ENCODE peak calls at places on chromosomes 4 and X, in seven cellular contexts. One of them, this sample, is unnamed.

GRCh38 chr4:83582289-83582756 is 46.4 kb downstream of the GPAT3 start:
- DNase-seq in NB4: peak
- DNase-seq in Panc1: no peak
- DNase-seq in choroid plexus epithelial cell: no peak
- DNase-seq in esophagus squamous epithelium: no peak
- DNase-seq in HFFc6: no peak
- DNase-seq in WTC11: no peak
- DNase-seq in this sample: no peak

GRCh38 chr4:59553739-59554126 is 1646.4 kb upstream of the ADGRL3 start:
- DNase-seq in NB4: no peak
- DNase-seq in Panc1: peak
- DNase-seq in choroid plexus epithelial cell: peak
- DNase-seq in esophagus squamous epithelium: no peak
- DNase-seq in HFFc6: peak
- DNase-seq in WTC11: no peak
- DNase-seq in this sample: no peak

GRCh38 chr4:177413092-177413491 is 29.1 kb downstream of the AGA start:
- DNase-seq in NB4: no peak
- DNase-seq in Panc1: no peak
- DNase-seq in choroid plexus epithelial cell: no peak
- DNase-seq in esophagus squamous epithelium: no peak
- DNase-seq in HFFc6: no peak
- DNase-seq in WTC11: no peak
- DNase-seq in this sample: no peak

GRCh38 chrX:47217121-47217851 is 1.2 kb upstream of the CDK16 start:
- DNase-seq in NB4: peak
- DNase-seq in Panc1: no peak
- DNase-seq in choroid plexus epithelial cell: peak
- DNase-seq in esophagus squamous epithelium: no peak
- DNase-seq in HFFc6: peak
- DNase-seq in WTC11: no peak
- DNase-seq in this sample: no peak

GRCh38 chr4:41436365-41437263 is 101.3 kb upstream of the LIMCH1 start:
- DNase-seq in NB4: no peak
- DNase-seq in Panc1: no peak
- DNase-seq in choroid plexus epithelial cell: no peak
- DNase-seq in esophagus squamous epithelium: no peak
- DNase-seq in HFFc6: no peak
- DNase-seq in WTC11: no peak
- DNase-seq in this sample: no peak

GRCh38 chrX:132412208-132412607 is 76.6 kb downstream of the MBNL3 start:
- DNase-seq in NB4: no peak
- DNase-seq in Panc1: no peak
- DNase-seq in choroid plexus epithelial cell: peak
- DNase-seq in esophagus squamous epithelium: no peak
- DNase-seq in HFFc6: no peak
- DNase-seq in WTC11: peak
- DNase-seq in this sample: no peak

GRCh38 chr4:101033986-101034385 is 313.3 kb downstream of the PPP3CA start:
- DNase-seq in NB4: peak
- DNase-seq in Panc1: no peak
- DNase-seq in choroid plexus epithelial cell: no peak
- DNase-seq in esophagus squamous epithelium: no peak
- DNase-seq in HFFc6: no peak
- DNase-seq in WTC11: peak
- DNase-seq in this sample: no peak

GRCh38 chr4:133188433-133189175 is 39.5 kb downstream of the PCDH10 start:
- DNase-seq in NB4: no peak
- DNase-seq in Panc1: no peak
- DNase-seq in choroid plexus epithelial cell: peak
- DNase-seq in esophagus squamous epithelium: no peak
- DNase-seq in HFFc6: no peak
- DNase-seq in WTC11: no peak
- DNase-seq in this sample: no peak

GRCh38 chr4:139511320-139511719 is 44.7 kb downstream of the SETD7 start:
- DNase-seq in NB4: peak
- DNase-seq in Panc1: no peak
- DNase-seq in choroid plexus epithelial cell: no peak
- DNase-seq in esophagus squamous epithelium: no peak
- DNase-seq in HFFc6: no peak
- DNase-seq in WTC11: no peak
- DNase-seq in this sample: no peak

GRCh38 chr4:58359590-58359989 is 1249.4 kb upstream of the IGFBP7 start:
- DNase-seq in NB4: no peak
- DNase-seq in Panc1: no peak
- DNase-seq in choroid plexus epithelial cell: no peak
- DNase-seq in esophagus squamous epithelium: no peak
- DNase-seq in HFFc6: no peak
- DNase-seq in WTC11: no peak
- DNase-seq in this sample: no peak

GRCh38 chr4:96677499-96677898 is 837.6 kb downstream of the PDHA2 start:
- DNase-seq in NB4: peak
- DNase-seq in Panc1: no peak
- DNase-seq in choroid plexus epithelial cell: peak
- DNase-seq in esophagus squamous epithelium: no peak
- DNase-seq in HFFc6: no peak
- DNase-seq in WTC11: no peak
- DNase-seq in this sample: no peak

GRCh38 chr4:38266616-38267015 is 306.4 kb downstream of the PTTG2 start:
- DNase-seq in NB4: no peak
- DNase-seq in Panc1: peak
- DNase-seq in choroid plexus epithelial cell: no peak
- DNase-seq in esophagus squamous epithelium: no peak
- DNase-seq in HFFc6: peak
- DNase-seq in WTC11: no peak
- DNase-seq in this sample: peak

GRCh38 chr4:43886196-43886595 is 562.4 kb downstream of the KCTD8 start:
- DNase-seq in NB4: no peak
- DNase-seq in Panc1: no peak
- DNase-seq in choroid plexus epithelial cell: no peak
- DNase-seq in esophagus squamous epithelium: no peak
- DNase-seq in HFFc6: no peak
- DNase-seq in WTC11: no peak
- DNase-seq in this sample: no peak

GRCh38 chrX:109843963-109844751 is 111.1 kb upstream of the ACSL4 start:
- DNase-seq in NB4: peak
- DNase-seq in Panc1: no peak
- DNase-seq in choroid plexus epithelial cell: no peak
- DNase-seq in esophagus squamous epithelium: no peak
- DNase-seq in HFFc6: no peak
- DNase-seq in WTC11: no peak
- DNase-seq in this sample: peak

GRCh38 chrX:136835761-136836160 is 44.8 kb downstream of the RBMX start:
- DNase-seq in NB4: no peak
- DNase-seq in Panc1: no peak
- DNase-seq in choroid plexus epithelial cell: no peak
- DNase-seq in esophagus squamous epithelium: no peak
- DNase-seq in HFFc6: no peak
- DNase-seq in WTC11: no peak
- DNase-seq in this sample: no peak

GRCh38 chr4:118014831-118015230 is 19.5 kb upstream of the NDST3 start:
- DNase-seq in NB4: no peak
- DNase-seq in Panc1: no peak
- DNase-seq in choroid plexus epithelial cell: no peak
- DNase-seq in esophagus squamous epithelium: no peak
- DNase-seq in HFFc6: no peak
- DNase-seq in WTC11: no peak
- DNase-seq in this sample: no peak

DNA sequence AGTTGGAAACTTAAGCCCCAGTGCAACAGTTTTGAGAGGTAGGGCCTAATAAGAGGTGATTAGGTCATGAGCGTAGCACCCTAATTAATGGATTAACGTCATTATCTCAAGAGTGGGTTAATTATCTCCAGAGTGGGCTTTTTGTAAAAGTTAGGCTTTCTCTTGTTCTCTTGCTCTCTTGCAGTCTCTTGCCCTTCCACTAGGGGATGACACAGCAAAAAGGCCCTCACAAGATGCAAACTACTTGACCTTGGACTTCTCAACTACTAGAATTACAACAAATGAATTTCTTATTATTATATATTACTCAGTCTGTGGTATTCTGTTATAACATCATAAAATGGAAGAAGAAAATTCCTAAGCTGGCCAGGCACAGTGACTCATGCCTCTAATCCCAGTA is 22.1 kb upstream of the NDST3 start:
- DNase-seq in NB4: no peak
- DNase-seq in Panc1: no peak
- DNase-seq in choroid plexus epithelial cell: no peak
- DNase-seq in esophagus squamous epithelium: no peak
- DNase-seq in HFFc6: no peak
- DNase-seq in WTC11: no peak
- DNase-seq in this sample: no peak
- TF ChIP-seq CTCF in NB4: peak
- TF ChIP-seq CTCF in Panc1: peak
- TF ChIP-seq CTCF in choroid plexus epithelial cell: peak
- TF ChIP-seq CTCF in esophagus squamous epithelium: no peak
- TF ChIP-seq CTCF in HFFc6: peak
- TF ChIP-seq CTCF in WTC11: no peak
- TF ChIP-seq CTCF in this sample: peak

GRCh38 chrX:13664026-13664425 is 11.1 kb downstream of the TCEANC start:
- DNase-seq in NB4: no peak
- DNase-seq in Panc1: no peak
- DNase-seq in choroid plexus epithelial cell: no peak
- DNase-seq in esophagus squamous epithelium: no peak
- DNase-seq in HFFc6: no peak
- DNase-seq in WTC11: no peak
- DNase-seq in this sample: no peak

GRCh38 chrX:13667940-13668339 is 15.0 kb downstream of the TCEANC start:
- DNase-seq in NB4: no peak
- DNase-seq in Panc1: no peak
- DNase-seq in choroid plexus epithelial cell: no peak
- DNase-seq in esophagus squamous epithelium: no peak
- DNase-seq in HFFc6: no peak
- DNase-seq in WTC11: no peak
- DNase-seq in this sample: no peak

GRCh38 chrX:13670197-13670596 is 17.3 kb downstream of the TCEANC start:
- DNase-seq in NB4: no peak
- DNase-seq in Panc1: no peak
- DNase-seq in choroid plexus epithelial cell: no peak
- DNase-seq in esophagus squamous epithelium: no peak
- DNase-seq in HFFc6: no peak
- DNase-seq in WTC11: no peak
- DNase-seq in this sample: no peak

GRCh38 chrX:13669246-13669689 is 16.3 kb downstream of the TCEANC start:
- DNase-seq in NB4: peak
- DNase-seq in Panc1: no peak
- DNase-seq in choroid plexus epithelial cell: peak
- DNase-seq in esophagus squamous epithelium: no peak
- DNase-seq in HFFc6: peak
- DNase-seq in WTC11: no peak
- DNase-seq in this sample: peak

DNA sequence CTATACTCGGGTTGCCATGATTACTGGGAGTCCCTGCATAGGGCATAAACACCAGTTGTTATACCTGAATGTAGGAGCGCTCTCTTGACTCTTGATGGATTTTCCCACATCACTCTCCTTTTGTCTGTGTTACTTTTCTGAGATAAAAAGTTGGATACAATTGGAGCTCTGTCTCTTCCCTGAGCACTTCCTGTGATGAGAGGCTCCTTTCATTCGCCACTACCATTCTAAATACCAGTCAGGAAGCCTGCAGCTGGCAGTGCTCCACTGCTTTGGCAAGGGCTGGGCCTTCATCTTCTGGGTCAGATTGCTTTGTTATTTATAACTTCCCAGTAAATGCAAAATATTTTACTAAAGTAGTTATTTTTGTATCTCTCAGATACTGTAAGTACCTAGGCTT is 13.9 kb downstream of the TCEANC start:
- DNase-seq in NB4: no peak
- DNase-seq in Panc1: no peak
- DNase-seq in choroid plexus epithelial cell: no peak
- DNase-seq in esophagus squamous epithelium: no peak
- DNase-seq in HFFc6: no peak
- DNase-seq in WTC11: no peak
- DNase-seq in this sample: no peak
- TF ChIP-seq CTCF in NB4: no peak
- TF ChIP-seq CTCF in Panc1: no peak
- TF ChIP-seq CTCF in choroid plexus epithelial cell: no peak
- TF ChIP-seq CTCF in esophagus squamous epithelium: no peak
- TF ChIP-seq CTCF in HFFc6: no peak
- TF ChIP-seq CTCF in WTC11: no peak
- TF ChIP-seq CTCF in this sample: no peak

DNA sequence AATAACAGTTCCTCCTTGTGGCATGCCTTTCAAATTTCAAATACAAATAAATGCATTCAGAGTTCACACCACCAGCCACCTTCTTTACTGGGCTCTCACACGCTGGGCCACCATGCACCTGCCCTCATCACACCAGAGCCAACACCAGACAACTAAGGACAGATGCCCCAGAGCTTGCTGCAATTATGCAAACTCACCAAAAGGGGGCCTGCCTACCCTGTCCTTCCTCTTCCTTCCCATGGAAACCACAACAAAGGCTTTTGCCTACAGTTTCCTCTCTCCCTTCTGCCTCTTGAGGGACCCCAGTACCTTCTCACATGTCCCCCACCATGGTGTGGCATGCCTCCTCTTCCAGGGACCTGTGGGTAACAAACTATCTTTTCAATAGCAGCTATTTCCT is 1333.9 kb upstream of the TENM3 start:
- DNase-seq in NB4: peak
- DNase-seq in Panc1: no peak
- DNase-seq in choroid plexus epithelial cell: peak
- DNase-seq in esophagus squamous epithelium: no peak
- DNase-seq in HFFc6: no peak
- DNase-seq in WTC11: peak
- DNase-seq in this sample: peak
- TF ChIP-seq CTCF in NB4: peak
- TF ChIP-seq CTCF in Panc1: no peak
- TF ChIP-seq CTCF in choroid plexus epithelial cell: peak
- TF ChIP-seq CTCF in esophagus squamous epithelium: no peak
- TF ChIP-seq CTCF in HFFc6: peak
- TF ChIP-seq CTCF in WTC11: peak
- TF ChIP-seq CTCF in this sample: peak

GRCh38 chrX:19912-20571 is 261.1 kb upstream of the PLCXD1 start:
- DNase-seq in NB4: peak
- DNase-seq in Panc1: no peak
- DNase-seq in choroid plexus epithelial cell: no peak
- DNase-seq in esophagus squamous epithelium: no peak
- DNase-seq in HFFc6: no peak
- DNase-seq in WTC11: peak
- DNase-seq in this sample: no peak
- TF ChIP-seq CTCF in NB4: no peak
- TF ChIP-seq CTCF in Panc1: peak
- TF ChIP-seq CTCF in choroid plexus epithelial cell: no peak
- TF ChIP-seq CTCF in esophagus squamous epithelium: no peak
- TF ChIP-seq CTCF in HFFc6: no peak
- TF ChIP-seq CTCF in WTC11: no peak
- TF ChIP-seq CTCF in this sample: no peak

GRCh38 chrX:80556148-80556547 is 135.9 kb downstream of the TENT5D start:
- DNase-seq in NB4: no peak
- DNase-seq in Panc1: no peak
- DNase-seq in choroid plexus epithelial cell: no peak
- DNase-seq in esophagus squamous epithelium: no peak
- DNase-seq in HFFc6: no peak
- DNase-seq in WTC11: no peak
- DNase-seq in this sample: no peak

GRCh38 chrX:80550722-80551121 is 130.5 kb downstream of the TENT5D start:
- DNase-seq in NB4: peak
- DNase-seq in Panc1: no peak
- DNase-seq in choroid plexus epithelial cell: no peak
- DNase-seq in esophagus squamous epithelium: no peak
- DNase-seq in HFFc6: no peak
- DNase-seq in WTC11: peak
- DNase-seq in this sample: no peak
- TF ChIP-seq CTCF in NB4: peak
- TF ChIP-seq CTCF in Panc1: no peak
- TF ChIP-seq CTCF in choroid plexus epithelial cell: no peak
- TF ChIP-seq CTCF in esophagus squamous epithelium: no peak
- TF ChIP-seq CTCF in HFFc6: no peak
- TF ChIP-seq CTCF in WTC11: no peak
- TF ChIP-seq CTCF in this sample: peak